ENCODE peak calls at places on chromosomes 11 and 22, in eight cellular contexts. N is mesendoderm; Q is H1; H is body of pancreas; A is CD8-positive, alpha-beta memory T cell; V is suprapubic skin; Z is AG04450; G is heart right ventricle. U is an unnamed sample.

GRCh38 chr11:61021661-61022212 is 50.3 kb downstream of the CD6 start:
- DNase-seq in V (peak; percentile 70), Z (no peak), N (peak; percentile 36), Q (peak; percentile 89), A (peak; percentile 94), H (peak; percentile 71), G (no peak), U (no peak)

GRCh38 chr11:12746593-12747097 is 72.4 kb downstream of the TEAD1 start:
- DNase-seq in H (peak; percentile 46), Z (peak; percentile 84), Q (peak; percentile 82), A (no peak), G (peak; percentile 77), V (no peak), N (peak; percentile 98), U (no peak)

GRCh38 chr11:87295237-87295636 is 257.5 kb downstream of the TMEM135 start:
- DNase-seq in A (no peak), Q (no peak), N (no peak), V (no peak), H (no peak), Z (no peak), G (no peak), U (no peak)

GRCh38 chr11:22476589-22476988 is 138.4 kb downstream of the SLC17A6 start:
- DNase-seq in Z (no peak), H (no peak), N (no peak), Q (no peak), G (no peak), V (no peak), A (no peak), U (no peak)

GRCh38 chr22:49021926-49022815 is 805.5 kb downstream of the BRD1 start:
- DNase-seq in N (no peak), H (peak; percentile 3), Q (no peak), G (no peak), A (no peak), V (peak; percentile 44), Z (no peak), U (no peak)

GRCh38 chr22:19753090-19753842 is 7.3 kb upstream of the TBX1 start:
- DNase-seq in H (no peak), G (no peak), Q (no peak), A (no peak), N (no peak), V (no peak), Z (no peak), U (no peak)

GRCh38 chr11:9923280-9923679 is 259.4 kb downstream of the SWAP70 start:
- DNase-seq in G (no peak), V (no peak), H (no peak), Z (no peak), A (no peak), N (peak; percentile 46), Q (no peak), U (no peak)

GRCh38 chr11:116454020-116454645 is 318.7 kb downstream of the BUD13 start:
- DNase-seq in Z (no peak), A (no peak), V (no peak), Q (peak; percentile 78), G (no peak), N (peak; percentile 80), H (peak; percentile 27), U (no peak)

GRCh38 chr22:43561421-43562178 is 149.8 kb downstream of the MPPED1 start:
- DNase-seq in N (peak; percentile 67), G (no peak), V (no peak), Q (no peak), A (no peak), Z (no peak), H (no peak), U (no peak)

GRCh38 chr11:88543902-88544655 is 206.5 kb upstream of the CTSC start:
- DNase-seq in V (peak; percentile 84), A (peak; percentile 68), N (peak; percentile 90), Z (peak; percentile 90), G (peak; percentile 62), H (peak; percentile 74), Q (peak; percentile 86), U (peak; percentile 19)

GRCh38 chr11:61273151-61274078 is 21.7 kb downstream of the VWCE start:
- DNase-seq in N (no peak), H (no peak), Q (no peak), Z (no peak), V (no peak), A (no peak), G (no peak), U (peak; percentile 29)

GRCh38 chr11:61494341-61495038 is 14.1 kb upstream of the LRRC10B start:
- DNase-seq in H (no peak), A (no peak), G (no peak), N (no peak), Z (no peak), V (no peak), Q (no peak), U (no peak)

GRCh38 chr11:133930767-133931448 is 25.9 kb downstream of the IGSF9B start:
- DNase-seq in V (no peak), Q (peak; percentile 82), Z (no peak), N (no peak), A (no peak), H (no peak), G (no peak), U (no peak)

GRCh38 chr11:79686703-79687419 is 246.0 kb upstream of the TENM4 start:
- DNase-seq in Z (no peak), Q (no peak), V (no peak), N (no peak), G (no peak), A (no peak), H (no peak), U (no peak)

GRCh38 chr11:931385-931784 is 5.7 kb downstream of the AP2A2 start:
- DNase-seq in G (no peak), H (no peak), N (no peak), A (no peak), V (no peak), Z (no peak), Q (no peak), U (no peak)

GRCh38 chr11:79174045-79175008 is 266.5 kb downstream of the TENM4 start:
- DNase-seq in V (no peak), Q (peak; percentile 50), A (no peak), N (peak; percentile 87), H (no peak), G (no peak), Z (no peak), U (no peak)

GRCh38 chr22:45179276-45180049 is 15.7 kb downstream of the NUP50 start:
- DNase-seq in H (no peak), Z (no peak), A (peak; percentile 68), V (no peak), N (no peak), G (no peak), Q (no peak), U (no peak)

GRCh38 chr11:108790501-108791299 is 125.8 kb downstream of the DDX10 start:
- DNase-seq in G (no peak), Q (no peak), H (no peak), Z (no peak), N (no peak), V (no peak), A (no peak), U (no peak)

GRCh38 chr22:17120711-17121234 is 387 bp downstream of the TMEM121B start:
- DNase-seq in V (no peak), G (no peak), N (no peak), Z (no peak), Q (peak; percentile 66), A (no peak), H (no peak), U (no peak)

GRCh38 chr11:35605691-35606090 is 12.6 kb upstream of the FJX1 start:
- DNase-seq in A (no peak), N (no peak), Z (no peak), V (no peak), H (no peak), Q (no peak), G (peak; percentile 13), U (no peak)

GRCh38 chr11:1963864-1964263 is 16.7 kb downstream of the MRPL23 start:
- DNase-seq in G (peak; percentile 10), Z (no peak), V (peak; percentile 16), H (peak; percentile 3), N (no peak), Q (no peak), A (no peak), U (no peak)

GRCh38 chr11:3159296-3160190 is 5.6 kb downstream of the OSBPL5 start:
- DNase-seq in V (peak; percentile 71), Q (no peak), N (peak; percentile 14), Z (no peak), G (peak; percentile 74), H (peak; percentile 77), A (no peak), U (no peak)

GRCh38 chr11:112113539-112114457 is 27.1 kb downstream of the SDHD start:
- DNase-seq in A (peak; percentile 41), G (no peak), Q (no peak), N (peak; percentile 76), V (no peak), H (no peak), Z (no peak), U (no peak)

DNA sequence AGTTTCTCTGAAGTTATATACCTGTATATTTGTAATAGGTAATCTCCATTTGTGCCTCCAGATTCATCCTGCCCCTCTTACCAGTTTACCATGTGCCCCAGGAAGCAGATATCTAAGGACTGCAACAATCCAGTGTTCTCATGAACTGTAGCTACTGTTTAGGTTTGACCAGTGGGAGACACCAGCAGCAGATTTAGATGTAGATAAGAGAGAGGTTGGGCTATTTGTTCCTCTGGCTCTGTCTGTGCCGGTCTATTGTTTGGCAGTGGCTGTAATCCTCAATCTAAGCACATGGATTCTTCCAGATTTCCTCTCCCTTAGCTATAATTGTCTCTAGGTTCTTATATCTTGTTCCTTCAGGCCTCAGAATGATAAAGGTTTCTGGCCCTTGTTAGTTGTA is 88.4 kb downstream of the ANO3 start:
- DNase-seq in N (peak; percentile 80), H (no peak), Q (no peak), Z (no peak), V (no peak), A (no peak), G (no peak), U (no peak)
- H3K27ac ChIP-seq in N (no peak overlapping the region), H (no peak overlapping the region), Q (no peak overlapping the region), Z (no peak overlapping the region), V (no peak overlapping the region), A (no peak overlapping the region), G (no peak overlapping the region), U (no peak overlapping the region)

GRCh38 chr22:34972498-34972897 is 93.5 kb upstream of the ISX start:
- DNase-seq in G (no peak), N (peak; percentile 92), H (no peak), Q (peak; percentile 49), Z (no peak), A (no peak), V (no peak), U (no peak)
- H3K27ac ChIP-seq in G (no peak overlapping the region), N (peak overlapping the region; percentile 90), H (no peak overlapping the region), Q (no peak overlapping the region), Z (no peak overlapping the region), A (no peak overlapping the region), V (no peak overlapping the region), U (no peak overlapping the region)

GRCh38 chr11:68008381-68009337 is 1.5 kb upstream of the ALDH3B1 start:
- DNase-seq in N (no peak), V (peak; percentile 71), Q (no peak), G (peak; percentile 21), A (no peak), Z (no peak), H (peak; percentile 75), U (no peak)
- H3K27ac ChIP-seq in N (no peak overlapping the region), V (peak overlapping the region; percentile 88), Q (no peak overlapping the region), G (no peak overlapping the region), A (no peak overlapping the region), Z (peak overlapping the region; percentile 93), H (peak overlapping the region; percentile 88), U (peak overlapping the region; percentile 26)

DNA sequence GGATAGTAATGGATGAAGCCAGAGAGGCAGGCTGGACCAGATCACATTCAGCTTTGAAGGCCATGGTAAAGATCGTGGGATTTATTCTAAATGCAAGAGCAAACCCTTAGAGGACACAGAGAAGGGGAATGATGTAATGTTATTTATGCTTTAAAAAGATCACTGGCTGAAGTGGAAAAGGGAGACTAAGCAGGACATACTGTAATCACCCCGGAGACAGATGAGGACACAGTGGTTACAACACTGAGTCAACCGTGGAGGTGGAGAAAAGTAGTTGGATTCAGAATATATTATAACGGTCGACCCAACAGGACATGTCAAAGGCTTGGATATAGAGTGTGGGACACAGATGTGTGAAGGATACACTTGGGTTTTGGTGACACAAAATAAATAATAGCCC is 38.5 kb downstream of the CDON start:
- DNase-seq in G (no peak), Z (no peak), Q (no peak), H (no peak), N (no peak), A (no peak), V (no peak), U (no peak)
- H3K27ac ChIP-seq in G (no peak overlapping the region), Z (no peak overlapping the region), Q (no peak overlapping the region), H (no peak overlapping the region), N (no peak overlapping the region), A (no peak overlapping the region), V (peak overlapping the region; percentile 21), U (no peak overlapping the region)